ENCODE peak calls at places on chromosomes 2 and 18, in four cellular contexts. S is GM12878, Y is GM12891, A is K562. W is an unnamed sample.

GRCh38 chr18:9695605-9696004 is 12.5 kb upstream of the RAB31 start:
- DNase-seq in Y (no peak), A (no peak), S (no peak), W (no peak)

GRCh38 chr2:217622664-217623063 is 380.1 kb downstream of the TNS1 start:
- DNase-seq in Y (no peak), A (no peak), S (no peak), W (no peak)

GRCh38 chr2:200065477-200065876 is 110.1 kb downstream of the MAIP1 start:
- DNase-seq in S (no peak), Y (no peak), A (no peak), W (no peak)

GRCh38 chr18:24278591-24278990 is 119.0 kb downstream of the OSBPL1A start:
- DNase-seq in A (no peak), S (no peak), Y (no peak), W (no peak)

GRCh38 chr18:50559750-50560680 is at the start of gene MAPK4:
- DNase-seq in Y (peak; percentile 32), A (peak; percentile 34), S (no peak), W (no peak)

GRCh38 chr18:38330573-38330972 is 765.0 kb upstream of the CELF4 start:
- DNase-seq in A (no peak), Y (no peak), S (no peak), W (no peak)

GRCh38 chr2:176734868-176735267 is 465.6 kb downstream of the MTX2 start:
- DNase-seq in A (no peak), S (no peak), Y (no peak), W (no peak)

GRCh38 chr2:99425022-99425421 is 64.8 kb downstream of the REV1 start:
- DNase-seq in S (no peak), Y (no peak), A (no peak), W (no peak)

GRCh38 chr18:74836296-74837139 is 238.8 kb downstream of the ZNF407 start:
- DNase-seq in Y (no peak), A (no peak), S (no peak), W (no peak)

GRCh38 chr2:147826615-147827375 is 18.0 kb upstream of the ACVR2A start:
- DNase-seq in Y (no peak), S (no peak), A (no peak), W (no peak)

GRCh38 chr2:195613922-195614321 is 43.1 kb upstream of the SLC39A10 start:
- DNase-seq in A (peak; percentile 71), Y (no peak), S (no peak), W (no peak)

GRCh38 chr18:5162111-5162510 is 34.9 kb downstream of the AKAIN1 start:
- DNase-seq in S (no peak), A (no peak), Y (no peak), W (no peak)

GRCh38 chr2:116696223-116696622 is 1118.3 kb upstream of the DDX18 start:
- DNase-seq in S (no peak), Y (no peak), A (no peak), W (no peak)

GRCh38 chr2:216849987-216850386 is 9.9 kb downstream of the TNP1 start:
- DNase-seq in S (no peak), A (peak; percentile 31), Y (no peak), W (no peak)

GRCh38 chr18:63879684-63880083 is 7.8 kb upstream of the SERPINB2 start:
- DNase-seq in A (no peak), S (no peak), Y (no peak), W (no peak)

GRCh38 chr2:132037527-132038178 is 124.1 kb downstream of the ANKRD30BL start:
- DNase-seq in Y (no peak), S (no peak), A (peak; percentile 13), W (no peak)

GRCh38 chr18:36157441-36157840 is 27.7 kb downstream of the ELP2 start:
- DNase-seq in A (no peak), Y (no peak), S (no peak), W (no peak)

GRCh38 chr18:36162981-36163380 is 24.3 kb upstream of the MOCOS start:
- DNase-seq in S (no peak), Y (no peak), A (no peak), W (no peak)

GRCh38 chr18:36153771-36154170 is 24.1 kb downstream of the ELP2 start:
- DNase-seq in A (no peak), Y (no peak), S (no peak), W (no peak)

GRCh38 chr18:36155960-36156757 is 26.5 kb downstream of the ELP2 start:
- DNase-seq in Y (no peak), A (no peak), S (no peak), W (no peak)

DNA sequence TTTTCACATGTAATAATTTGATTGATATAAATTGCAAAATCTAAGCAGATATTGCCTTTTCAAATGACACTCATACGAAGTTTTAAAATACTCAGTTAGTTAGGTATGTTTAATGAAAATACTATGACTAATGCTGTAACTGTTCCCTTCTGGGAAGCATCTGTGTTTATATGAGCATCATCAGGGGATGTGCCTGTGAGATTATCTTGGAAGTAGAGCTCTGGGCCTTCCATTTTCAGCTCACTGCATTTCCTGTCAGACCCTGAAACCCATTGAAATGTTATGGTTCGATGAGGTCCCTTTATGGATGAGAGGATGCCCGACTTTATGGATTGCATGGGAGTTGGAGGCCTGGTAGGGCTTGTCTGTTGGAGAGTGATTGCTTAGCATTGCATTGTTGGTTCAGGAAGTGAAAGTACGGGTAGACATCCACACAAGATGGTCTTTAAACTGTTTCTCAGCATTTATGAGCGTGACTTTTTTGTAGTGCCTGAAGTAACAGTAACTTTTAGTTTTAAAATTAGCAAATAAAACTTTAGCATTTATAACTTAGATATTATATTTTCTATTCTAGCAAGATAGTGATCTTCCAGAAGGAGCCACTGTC is 28.7 kb downstream of the ELP2 start:
- DNase-seq in A (no peak), S (no peak), Y (no peak), W (no peak)
- TF ChIP-seq SPI1 in A (no peak), S (peak; percentile 3), Y (peak; percentile 86), W (no peak)

GRCh38 chr18:629303-630150 is 27.9 kb upstream of the TYMS start:
- DNase-seq in Y (no peak), S (no peak), A (peak; percentile 44), W (no peak)

GRCh38 chr18:635171-635570 is 22.3 kb upstream of the TYMS start:
- DNase-seq in S (no peak), Y (no peak), A (no peak), W (no peak)

GRCh38 chr18:627211-627610 is 30.2 kb upstream of the TYMS start:
- DNase-seq in A (no peak), Y (no peak), S (no peak), W (no peak)

GRCh38 chr18:634551-635045 is 22.9 kb upstream of the TYMS start:
- DNase-seq in A (no peak), S (no peak), Y (no peak), W (no peak)

GRCh38 chr18:631560-631959 is 25.9 kb upstream of the TYMS start:
- DNase-seq in S (no peak), A (no peak), Y (no peak), W (no peak)
- TF ChIP-seq SPI1 in S (no peak), A (no peak), Y (no peak), W (no peak)

GRCh38 chr2:100978582-100979051 is 23.5 kb upstream of the RPL31 start:
- DNase-seq in S (no peak), Y (no peak), A (no peak), W (no peak)

GRCh38 chr2:100975521-100975785 is 26.6 kb upstream of the RPL31 start:
- DNase-seq in Y (no peak), S (no peak), A (no peak), W (no peak)

GRCh38 chr2:100977511-100977910 is 24.6 kb upstream of the RPL31 start:
- DNase-seq in A (no peak), S (no peak), Y (no peak), W (no peak)

GRCh38 chr2:100976061-100976460 is 26.0 kb upstream of the RPL31 start:
- DNase-seq in Y (no peak), S (no peak), A (no peak), W (no peak)

GRCh38 chr2:100976634-100977391 is 25.3 kb upstream of the RPL31 start:
- DNase-seq in Y (peak; percentile 69), A (no peak), S (peak; percentile 25), W (no peak)
- TF ChIP-seq SPI1 in Y (peak; percentile 37), A (no peak), S (no peak), W (no peak)

DNA sequence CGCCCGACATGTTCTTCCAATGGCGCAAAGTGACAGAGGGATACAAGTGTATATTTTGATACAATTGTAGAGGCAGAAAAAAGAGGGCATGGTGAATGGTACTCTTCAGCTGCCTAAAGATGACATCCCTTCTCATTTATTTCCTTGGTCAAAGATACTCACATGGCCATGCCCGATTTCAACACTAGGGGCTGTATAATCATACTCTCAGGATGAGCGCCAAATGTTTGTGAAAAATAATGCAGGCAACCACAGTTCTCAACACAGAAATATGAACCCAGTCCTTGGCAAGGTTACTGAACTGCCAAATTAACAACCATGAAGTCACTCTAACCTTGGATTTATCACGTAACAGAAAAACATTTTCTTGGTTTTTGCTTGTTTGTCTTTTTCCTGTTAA is 204.4 kb downstream of the CCDC102B start:
- DNase-seq in A (no peak), Y (no peak), S (no peak), W (no peak)
- TF ChIP-seq SPI1 in A (no peak), Y (no peak), S (no peak), W (no peak)

GRCh38 chr2:6556755-6557154 is 309.0 kb downstream of the CMPK2 start:
- DNase-seq in A (no peak), Y (no peak), S (no peak), W (no peak)
- TF ChIP-seq SPI1 in A (no peak), Y (no peak), S (no peak), W (no peak)

DNA sequence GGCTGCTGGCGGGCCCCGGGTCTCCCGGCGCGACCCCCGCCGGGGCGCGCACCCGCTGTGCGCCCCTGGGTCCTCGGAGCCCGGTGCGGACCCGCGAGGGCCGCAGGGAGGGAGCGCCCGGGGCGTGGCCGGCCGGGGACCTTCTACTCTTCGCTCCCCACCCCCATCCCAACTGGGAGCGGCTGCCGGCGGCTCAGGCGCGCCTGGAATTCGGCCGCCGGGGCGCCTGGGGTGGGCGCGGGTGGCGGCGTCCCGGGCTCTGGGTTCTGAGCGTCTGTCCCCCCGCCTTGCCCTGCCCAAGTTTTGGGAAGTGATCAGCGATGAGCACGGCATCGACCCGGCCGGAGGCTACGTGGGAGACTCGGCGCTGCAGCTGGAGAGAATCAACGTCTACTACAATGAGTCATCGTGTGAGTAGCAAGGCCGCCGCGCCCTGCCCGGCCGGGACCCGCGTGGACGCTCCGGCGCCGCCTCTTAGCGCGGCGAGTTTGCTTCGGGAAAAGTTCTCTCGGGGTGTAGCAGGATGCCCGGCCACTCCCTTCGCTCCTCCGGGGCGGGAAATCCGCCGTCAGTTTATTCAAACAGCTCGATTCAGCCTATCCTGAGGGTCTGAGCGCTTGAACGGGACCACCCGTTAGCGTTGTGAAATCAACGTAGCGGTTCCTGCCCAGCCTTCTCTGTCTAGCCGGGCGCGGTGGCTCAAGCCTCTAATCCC is 502 bp downstream of the TUBB6 start:
- DNase-seq in A (peak; percentile 86), S (no peak), Y (peak; percentile 62), W (peak; percentile 46)
- TF ChIP-seq SPI1 in A (peak; percentile 35), S (peak; percentile 43), Y (peak; percentile 41), W (no peak)

W was measured in HL-60.